ENCODE peak calls at places on chromosome 19, in eight cellular contexts. Q is NCI-H748 treated with DMSO at 0.1 percent for 48 hours, B is HTR-8/SVneo, I is mucosa of gallbladder, X is omental fat pad, P is pancreas, O is iris pigment epithelial cell, H is T-helper 2 cell. G is an unnamed sample.

GRCh38 chr19:45163751-45164150 is 3.0 kb upstream of the NKPD1 start:
- DNase-seq in Q (no peak), B (no peak), I (no peak), X (no peak), P (no peak), O (no peak), H (no peak), G (no peak)

GRCh38 chr19:15369594-15369891 is 10.0 kb downstream of the AKAP8 start:
- DNase-seq in Q (no peak), B (no peak), I (no peak), X (no peak), P (no peak), O (no peak), H (no peak), G (no peak)

GRCh38 chr19:49988433-49988832 is 27.5 kb upstream of the SIGLEC11 start:
- DNase-seq in Q (no peak), B (no peak), I (no peak), X (no peak), P (no peak), O (peak), H (no peak), G (no peak)

GRCh38 chr19:45424191-45425058 is 708 bp upstream of the ERCC1 start:
- DNase-seq in Q (peak), B (no peak), I (peak), X (no peak), P (peak), O (peak), H (no peak), G (no peak)

GRCh38 chr19:17997969-17998826 is 9.8 kb upstream of the ARRDC2 start:
- DNase-seq in Q (no peak), B (no peak), I (no peak), X (no peak), P (no peak), O (no peak), H (no peak), G (no peak)

GRCh38 chr19:46202872-46203860 is 26.4 kb upstream of the IGFL1 start:
- DNase-seq in Q (no peak), B (no peak), I (no peak), X (no peak), P (no peak), O (no peak), H (no peak), G (no peak)

GRCh38 chr19:10420444-10421239 is at the start of gene PDE4A:
- DNase-seq in Q (no peak), B (no peak), I (no peak), X (no peak), P (no peak), O (peak), H (peak), G (no peak)

GRCh38 chr19:16470911-16471811 is 609 bp downstream of the EPS15L1 start:
- DNase-seq in Q (no peak), B (no peak), I (no peak), X (peak), P (no peak), O (peak), H (no peak), G (no peak)

GRCh38 chr19:49110567-49110966 is 3.6 kb upstream of the LIN7B start:
- DNase-seq in Q (no peak), B (no peak), I (no peak), X (no peak), P (no peak), O (peak), H (no peak), G (no peak)

GRCh38 chr19:40611096-40611495 is 9.9 kb downstream of the LTBP4 start:
- DNase-seq in Q (no peak), B (no peak), I (no peak), X (no peak), P (no peak), O (no peak), H (no peak), G (no peak)

GRCh38 chr19:42216653-42217521 is 590 bp downstream of the DEDD2 start:
- DNase-seq in Q (peak), B (peak), I (no peak), X (no peak), P (peak), O (peak), H (no peak), G (no peak)

GRCh38 chr19:6832412-6832811 is 55.0 kb upstream of the ADGRE1 start:
- DNase-seq in Q (no peak), B (no peak), I (no peak), X (no peak), P (no peak), O (no peak), H (no peak), G (no peak)